ENCODE peak calls at places on chromosomes 13 and 19, in eight cellular contexts. R, U, O, M, V, J, C and N are unnamed samples.

GRCh38 chr19:53132231-53132991 is at the start of gene ZNF415:
- DNase-seq in R (peak; percentile 95), U (peak; percentile 93), O (peak; percentile 91), M (peak; percentile 64), V (peak; percentile 88), J (peak; percentile 79), C (peak; percentile 42), N (peak; percentile 87)

GRCh38 chr13:69946443-69946955 is 161.1 kb upstream of the ATXN8OS start:
- DNase-seq in R (no peak), U (no peak), O (no peak), M (no peak), V (no peak), J (no peak), C (no peak), N (no peak)

GRCh38 chr13:45812599-45813372 is 38.8 kb downstream of the SIAH3 start:
- DNase-seq in R (no peak), U (no peak), O (no peak), M (no peak), V (no peak), J (no peak), C (no peak), N (no peak)

GRCh38 chr13:26186141-26186870 is 35.8 kb downstream of the RNF6 start:
- DNase-seq in R (peak; percentile 98), U (peak; percentile 97), O (peak; percentile 86), M (peak; percentile 92), V (peak; percentile 93), J (peak; percentile 96), C (peak; percentile 62), N (peak; percentile 93)

GRCh38 chr13:24540236-24541126 is 27.9 kb upstream of the PARP4 start:
- DNase-seq in R (peak; percentile 91), U (no peak), O (no peak), M (no peak), V (no peak), J (no peak), C (no peak), N (no peak)

GRCh38 chr19:43562698-43563241 is 12.6 kb downstream of the XRCC1 start:
- DNase-seq in R (no peak), U (no peak), O (peak; percentile 87), M (peak; percentile 75), V (peak; percentile 35), J (peak; percentile 89), C (peak; percentile 38), N (peak; percentile 95)

GRCh38 chr19:38304866-38305429 is 897 bp downstream of the C19orf33 start:
- DNase-seq in R (peak; percentile 98), U (peak; percentile 93), O (peak; percentile 80), M (peak; percentile 70), V (peak; percentile 84), J (peak; percentile 92), C (peak; percentile 51), N (no peak)

GRCh38 chr13:64158910-64159309 is 2743.3 kb upstream of the PCDH20 start:
- DNase-seq in R (no peak), U (no peak), O (no peak), M (no peak), V (no peak), J (no peak), C (no peak), N (no peak)

GRCh38 chr13:114080739-114081561 is 51.5 kb downstream of the RASA3 start:
- DNase-seq in R (peak; percentile 37), U (peak; percentile 31), O (peak; percentile 24), M (no peak), V (peak; percentile 28), J (peak; percentile 61), C (peak; percentile 12), N (peak; percentile 4)

GRCh38 chr19:44745386-44745831 is 3.1 kb upstream of the BCL3 start:
- DNase-seq in R (peak; percentile 69), U (peak; percentile 72), O (peak; percentile 92), M (peak; percentile 43), V (no peak), J (peak; percentile 77), C (peak; percentile 55), N (peak; percentile 95)

GRCh38 chr13:28179974-28180373 is 41.6 kb downstream of the PAN3 start:
- DNase-seq in R (no peak), U (no peak), O (no peak), M (no peak), V (no peak), J (no peak), C (no peak), N (no peak)

GRCh38 chr13:111852701-111853100 is 214.2 kb upstream of the SOX1 start:
- DNase-seq in R (peak; percentile 57), U (no peak), O (no peak), M (no peak), V (no peak), J (no peak), C (no peak), N (no peak)

GRCh38 chr13:109357751-109358150 is 428.6 kb downstream of the IRS2 start:
- DNase-seq in R (no peak), U (no peak), O (no peak), M (peak; percentile 30), V (no peak), J (no peak), C (no peak), N (no peak)

GRCh38 chr13:73060251-73061160 is 1.7 kb downstream of the KLF5 start:
- DNase-seq in R (no peak), U (no peak), O (peak; percentile 45), M (peak; percentile 67), V (no peak), J (no peak), C (no peak), N (peak; percentile 94)

GRCh38 chr13:49099513-49099877 is 120.6 kb upstream of the MLNR start:
- DNase-seq in R (no peak), U (no peak), O (no peak), M (no peak), V (no peak), J (no peak), C (no peak), N (no peak)

GRCh38 chr13:106865706-106866288 is 297.9 kb upstream of the ARGLU1 start:
- DNase-seq in R (no peak), U (no peak), O (no peak), M (no peak), V (no peak), J (no peak), C (no peak), N (no peak)

GRCh38 chr19:13881231-13881691 is 4.3 kb downstream of the NANOS3 start:
- DNase-seq in R (peak; percentile 85), U (no peak), O (no peak), M (no peak), V (no peak), J (no peak), C (no peak), N (peak; percentile 81)

GRCh38 chr19:43553656-43554055 is 20.7 kb downstream of the ZNF575 start:
- DNase-seq in R (no peak), U (no peak), O (peak; percentile 4), M (no peak), V (no peak), J (no peak), C (no peak), N (peak; percentile 72)

GRCh38 chr13:44046428-44046827 is 166.7 kb downstream of the LACC1 start:
- DNase-seq in R (no peak), U (no peak), O (no peak), M (no peak), V (no peak), J (no peak), C (no peak), N (no peak)

GRCh38 chr19:40578442-40578908 is 1.8 kb downstream of the SHKBP1 start:
- DNase-seq in R (peak; percentile 90), U (peak; percentile 72), O (no peak), M (no peak), V (no peak), J (no peak), C (no peak), N (peak; percentile 43)

GRCh38 chr19:43596842-43597461 is 557 bp downstream of the ZNF576 start:
- DNase-seq in R (no peak), U (no peak), O (no peak), M (no peak), V (no peak), J (no peak), C (no peak), N (peak; percentile 81)

GRCh38 chr19:56076413-56076998 is 44.6 kb downstream of the ZNF787 start:
- DNase-seq in R (peak; percentile 89), U (no peak), O (no peak), M (peak; percentile 35), V (peak; percentile 71), J (no peak), C (no peak), N (peak; percentile 96)

GRCh38 chr13:47211106-47211505 is 314.3 kb upstream of the HTR2A start:
- DNase-seq in R (peak; percentile 79), U (no peak), O (no peak), M (peak; percentile 18), V (no peak), J (no peak), C (no peak), N (no peak)

DNA sequence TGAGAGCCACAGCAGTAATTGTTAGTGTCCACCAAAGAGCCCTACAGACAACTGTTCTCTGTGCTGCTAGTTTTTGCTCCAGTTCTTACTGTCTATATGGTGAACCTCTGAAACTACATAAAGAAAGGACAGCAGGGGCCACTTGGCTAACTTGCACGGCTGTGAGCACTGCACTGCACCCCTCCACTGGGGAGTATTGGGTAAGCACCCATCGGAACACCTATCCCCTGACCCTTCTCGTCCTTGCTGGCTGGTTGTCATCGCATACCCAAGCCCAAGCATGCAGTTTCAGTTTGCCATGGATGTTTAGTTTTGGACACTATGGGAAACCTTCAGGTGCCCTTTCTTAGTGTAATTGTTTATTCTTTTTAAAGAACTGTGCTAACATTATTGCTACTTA is 73.2 kb upstream of the GPR183 start:
- DNase-seq in R (peak; percentile 36), U (no peak), O (no peak), M (no peak), V (no peak), J (no peak), C (no peak), N (no peak)
- H3K4me1 ChIP-seq in R (no peaks in the 10 kb centered on the region), U (no peaks in the 10 kb centered on the region), O (peaks cover 66% of the 10 kb centered on the region), M (no peaks in the 10 kb centered on the region), V (no peaks in the 10 kb centered on the region), J (no peaks in the 10 kb centered on the region), C (peaks cover 6% of the 10 kb centered on the region), N (no peaks in the 10 kb centered on the region)

DNA sequence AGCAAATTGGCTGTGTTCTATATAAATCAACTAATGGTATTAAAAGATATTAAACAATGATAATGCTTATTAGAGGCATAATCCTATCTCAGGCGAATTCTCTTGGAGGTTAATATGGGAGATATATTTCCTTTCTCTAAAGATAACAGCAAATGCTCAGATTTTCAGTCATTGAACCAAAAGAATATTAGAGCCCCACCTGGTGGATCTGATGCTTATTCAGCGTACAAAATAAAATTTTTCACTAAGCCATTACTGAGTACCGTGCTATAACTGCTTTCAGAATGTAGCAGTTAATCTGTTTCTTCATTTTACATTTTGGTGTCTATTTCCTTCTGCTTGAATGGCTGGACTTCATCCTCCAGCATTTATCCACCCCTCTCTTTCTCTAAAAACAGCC is 143.3 kb upstream of the IPO5 start:
- DNase-seq in R (no peak), U (no peak), O (no peak), M (no peak), V (no peak), J (no peak), C (no peak), N (no peak)
- TF ChIP-seq CTCF in R (peak; percentile 72), U (peak; percentile 29), O (no peak), M (peak; percentile 46), V (peak; percentile 32), J (peak; percentile 49), C (peak; percentile 27), N (peak; percentile 50)

GRCh38 chr19:1038995-1039645 is 787 bp upstream of the ABCA7 start:
- DNase-seq in R (peak; percentile 76), U (no peak), O (no peak), M (no peak), V (no peak), J (no peak), C (no peak), N (no peak)
- H3K4me3 ChIP-seq in R (peak overlapping the region; percentile 91), U (no peak overlapping the region), O (peak overlapping the region; percentile 68), M (no peak overlapping the region), V (no peak overlapping the region), J (peak overlapping the region; percentile 60), C (no peak overlapping the region), N (peak overlapping the region; percentile 68)

GRCh38 chr13:33263976-33264619 is 21.5 kb downstream of the STARD13 start:
- DNase-seq in R (no peak), U (no peak), O (no peak), M (no peak), V (no peak), J (no peak), C (no peak), N (no peak)
- H3K4me1 ChIP-seq in R (no peaks in the 10 kb centered on the region), U (peaks cover 3% of the 10 kb centered on the region), O (peaks cover 65% of the 10 kb centered on the region), M (peaks cover 36% of the 10 kb centered on the region), V (peaks cover 79% of the 10 kb centered on the region), J (peaks cover 70% of the 10 kb centered on the region), C (peaks cover 99% of the 10 kb centered on the region), N (peaks cover 73% of the 10 kb centered on the region)